ENCODE peak calls at places on chromosomes 5 and 9, in four cellular contexts. J is K562, T is IMR-90, M is GM12878. R is an unnamed sample.

GRCh38 chr9:116288658-116289057 is 135.1 kb downstream of the PAPPA start:
- DNase-seq in T (peak; percentile 98), M (no peak), J (no peak), R (peak; percentile 67)

GRCh38 chr9:8429768-8430167 is 630.2 kb upstream of the DMAC1 start:
- DNase-seq in M (no peak), J (no peak), T (no peak), R (no peak)

GRCh38 chr5:51859624-51860023 is 476.4 kb downstream of the ISL1 start:
- DNase-seq in J (no peak), T (no peak), M (no peak), R (no peak)

GRCh38 chr9:82513242-82513750 is 524.7 kb downstream of the SPATA31D1 start:
- DNase-seq in T (peak; percentile 72), J (no peak), M (no peak), R (no peak)

GRCh38 chr5:136686192-136686872 is 321.0 kb upstream of the TRPC7 start:
- DNase-seq in J (no peak), T (peak; percentile 26), M (no peak), R (peak; percentile 27)

GRCh38 chr9:137025120-137025966 is 2.7 kb downstream of the ABCA2 start:
- DNase-seq in T (no peak), J (no peak), M (no peak), R (no peak)

GRCh38 chr9:37574241-37574721 is 1.9 kb downstream of the FBXO10 start:
- DNase-seq in T (peak; percentile 62), M (no peak), J (no peak), R (no peak)

GRCh38 chr5:115097236-115097635 is 72.5 kb downstream of the TRIM36 start:
- DNase-seq in J (no peak), T (no peak), M (no peak), R (no peak)

GRCh38 chr5:7904170-7904569 is 35.2 kb downstream of the MTRR start:
- DNase-seq in M (no peak), J (no peak), T (peak; percentile 81), R (peak; percentile 11)

GRCh38 chr5:131305906-131306305 is 42.1 kb downstream of the CDC42SE2 start:
- DNase-seq in M (no peak), J (no peak), T (peak; percentile 64), R (no peak)

GRCh38 chr9:137611623-137612609 is 6.4 kb downstream of the ARRDC1 start:
- DNase-seq in J (peak; percentile 42), T (peak; percentile 73), M (no peak), R (peak; percentile 89)

GRCh38 chr9:84669293-84670105 is at the start of gene NTRK2:
- DNase-seq in T (peak; percentile 2), J (no peak), M (no peak), R (no peak)

GRCh38 chr5:1158647-1159340 is 42.6 kb upstream of the SLC6A19 start:
- DNase-seq in T (no peak), J (no peak), M (no peak), R (no peak)

GRCh38 chr5:1159341-1159675 is 42.1 kb upstream of the SLC6A19 start:
- DNase-seq in M (no peak), T (no peak), J (no peak), R (no peak)

GRCh38 chr5:1156033-1156753 is 44.3 kb upstream of the SLC12A7 start:
- DNase-seq in M (no peak), J (no peak), T (no peak), R (no peak)

GRCh38 chr5:1155191-1156032 is 43.5 kb upstream of the SLC12A7 start:
- DNase-seq in J (no peak), T (no peak), M (no peak), R (no peak)

DNA sequence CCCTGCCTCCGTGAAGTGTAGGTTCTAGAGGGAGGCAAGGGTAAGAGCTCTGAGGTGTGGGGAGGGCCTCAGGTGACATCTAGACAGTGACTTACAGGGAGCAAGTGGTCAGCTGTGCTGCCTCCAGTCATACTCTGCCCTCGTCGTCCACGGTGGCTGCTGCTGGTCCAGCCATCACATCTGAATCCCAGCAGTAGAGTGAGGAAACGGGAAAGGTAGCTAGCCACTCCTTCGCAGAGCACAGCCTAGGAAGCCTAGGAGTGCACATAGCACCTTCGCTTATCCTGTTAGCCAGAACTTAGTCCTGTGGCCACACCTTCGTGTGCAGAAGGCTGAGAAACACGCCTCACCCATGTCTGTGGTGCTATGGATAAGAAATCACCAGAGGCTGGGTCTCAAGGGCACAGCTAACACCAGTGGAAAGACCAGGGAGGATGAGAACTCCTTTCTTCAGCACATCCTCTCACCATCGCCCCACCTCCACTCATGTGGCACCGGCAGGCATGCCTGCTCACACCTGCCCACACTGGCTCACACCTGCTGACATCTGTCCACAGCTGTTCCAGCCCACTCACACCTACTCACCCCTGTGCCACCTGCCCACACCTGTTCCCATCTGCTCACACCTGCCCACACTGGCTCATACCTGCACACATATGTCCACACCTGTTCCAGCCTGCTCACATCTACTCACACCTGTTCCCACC is 44.5 kb upstream of the SLC6A19 start:
- DNase-seq in T (no peak), M (no peak), J (no peak), R (no peak)
- H3K4me1 ChIP-seq in T (no peaks in the 10 kb centered on the region), M (no peaks in the 10 kb centered on the region), J (no peaks in the 10 kb centered on the region), R (peaks cover 17% of the 10 kb centered on the region)

DNA sequence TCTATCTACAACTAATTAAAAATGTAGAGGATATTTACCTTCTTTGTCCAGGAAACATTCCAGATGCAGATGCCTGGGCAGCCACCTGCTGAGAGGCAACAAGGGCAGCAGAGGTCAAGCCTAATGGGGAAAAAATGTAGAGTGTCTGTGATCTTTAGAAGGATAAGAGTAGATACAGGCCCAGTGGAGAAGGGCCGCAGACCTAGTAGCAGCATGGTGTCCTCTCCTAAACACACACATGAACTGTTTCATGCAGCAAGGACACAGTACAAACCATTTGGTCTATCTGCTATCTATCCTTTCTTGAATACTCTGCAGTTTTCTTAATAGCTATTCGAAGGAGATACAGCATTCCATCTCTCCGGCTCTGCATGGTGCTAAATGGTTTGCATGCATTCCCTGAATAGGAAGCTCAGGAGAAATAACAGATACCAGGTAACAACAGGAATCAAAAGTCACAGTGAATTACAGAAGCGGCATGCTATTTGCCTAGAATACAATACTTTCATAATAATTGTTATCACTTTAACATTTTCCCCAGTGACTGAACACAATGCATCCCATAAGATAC is 107.3 kb downstream of the ZNF608 start:
- DNase-seq in J (no peak), M (no peak), T (no peak), R (no peak)
- TF ChIP-seq RCOR1 in J (no peak), M (no peak), T (no peak), R (no peak)

GRCh38 chr5:125274938-125275759 is 528.7 kb upstream of the ZNF608 start:
- DNase-seq in M (no peak), J (no peak), T (peak; percentile 24), R (no peak)
- TF ChIP-seq BHLHE40 in M (no peak), J (no peak), T (no peak), R (no peak)

GRCh38 chr9:120918931-120919638 is 7.5 kb downstream of the TRAF1 start:
- DNase-seq in J (no peak), M (no peak), T (no peak), R (no peak)
- H3K4me1 ChIP-seq in J (peaks cover 31% of the 10 kb centered on the region), M (peaks cover 35% of the 10 kb centered on the region), T (peaks cover 20% of the 10 kb centered on the region), R (peaks cover 3% of the 10 kb centered on the region)

DNA sequence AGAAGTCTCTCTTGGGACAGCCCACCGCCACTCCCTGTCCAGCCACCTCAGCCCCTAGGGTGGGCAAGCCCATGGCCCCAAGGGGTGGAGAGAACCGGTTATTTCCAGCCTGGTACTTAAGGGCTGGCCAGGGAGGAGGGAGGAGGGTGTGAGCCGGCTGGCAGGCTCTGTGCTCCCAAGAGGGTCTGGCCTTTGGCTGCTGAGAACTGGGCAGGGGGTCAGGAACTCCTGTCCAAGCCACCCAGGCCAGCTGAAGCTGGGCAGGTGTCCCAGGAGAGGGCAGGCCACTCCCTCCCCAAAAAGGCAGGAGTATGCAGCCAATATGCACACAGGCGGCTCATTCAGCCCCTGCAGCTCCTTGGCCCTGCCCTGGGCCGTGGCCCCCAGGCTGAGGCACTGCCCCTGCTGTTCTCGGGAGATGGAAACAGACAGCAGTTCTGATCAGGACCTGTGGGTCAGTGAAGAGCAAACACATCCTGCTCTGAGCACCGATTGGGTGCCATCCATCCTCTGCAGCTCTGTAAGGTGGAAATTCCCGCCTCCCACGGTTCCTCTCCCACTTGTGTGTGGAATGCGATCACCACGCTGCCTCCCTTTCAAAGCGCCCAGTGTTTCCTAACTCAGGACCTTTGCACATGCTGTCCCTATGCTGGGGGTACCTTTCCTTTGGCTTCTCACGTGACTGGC is 17.1 kb upstream of the KIF12 start:
- DNase-seq in M (no peak), J (no peak), T (no peak), R (no peak)
- TF ChIP-seq RCOR1 in M (no peak), J (no peak), T (no peak), R (no peak)